ENCODE peak calls at places on chromosomes 6 and 20, in six cellular contexts. S is adrenal gland; N is stimulated activated CD4-positive, alpha-beta T cell treated with anti-CD3 and anti-CD28 coated beads, Interleukin-12 subunit alpha, Interleukin-12 subunit beta, amount 100 ng/mL, for 4 hours; W is cardiac muscle cell; B is NCI-H187; D is breast epithelium. Y is an unnamed sample.

GRCh38 chr6:139433647-139434419 is 59.4 kb upstream of the CITED2 start:
- DNase-seq in W (no peak), N (no peak), S (no peak), B (no peak), D (no peak), Y (no peak)

GRCh38 chr6:90183587-90184333 is 112.9 kb downstream of the BACH2 start:
- DNase-seq in W (peak; percentile 71), B (no peak), D (no peak), S (no peak), N (no peak), Y (no peak)

GRCh38 chr20:23114448-23114847 is 28.3 kb upstream of the CD93 start:
- DNase-seq in B (no peak), W (no peak), D (no peak), S (no peak), N (no peak), Y (no peak)

GRCh38 chr20:1803216-1804128 is 91.7 kb upstream of the SIRPA start:
- DNase-seq in N (no peak), D (no peak), S (peak; percentile 71), B (no peak), W (peak; percentile 80), Y (no peak)

GRCh38 chr6:11775791-11776409 is 2.7 kb downstream of the ADTRP start:
- DNase-seq in S (no peak), D (no peak), B (no peak), N (no peak), W (no peak), Y (no peak)

GRCh38 chr6:72461144-72461543 is 160.7 kb upstream of the KCNQ5 start:
- DNase-seq in N (no peak), D (no peak), B (peak; percentile 1), S (no peak), W (no peak), Y (no peak)

GRCh38 chr6:105993769-105994521 is 92.2 kb upstream of the PRDM1 start:
- DNase-seq in D (no peak), W (peak; percentile 42), N (peak; percentile 38), B (no peak), S (no peak), Y (no peak)

GRCh38 chr6:19789100-19789805 is 47.9 kb upstream of the ID4 start:
- DNase-seq in B (no peak), D (no peak), W (no peak), S (no peak), N (no peak), Y (no peak)